ENCODE peak calls at places on chromosomes 4 and X, in five cellular contexts. One of them, this sample, is unnamed.

GRCh38 chrX:124098089-124098488 is 136.6 kb downstream of the STAG2 start:
- DNase-seq in epithelial cell of esophagus: peak
- DNase-seq in esophagus muscularis mucosa: no peak
- DNase-seq in heart left ventricle: no peak
- DNase-seq in A549: peak
- DNase-seq in this sample: peak

GRCh38 chrX:153970398-153971123 is 1.1 kb downstream of the HCFC1 start:
- DNase-seq in epithelial cell of esophagus: peak
- DNase-seq in esophagus muscularis mucosa: no peak
- DNase-seq in heart left ventricle: peak
- DNase-seq in A549: peak
- DNase-seq in this sample: peak

GRCh38 chr4:183335369-183335940 is 13.2 kb upstream of the CLDN24 start:
- DNase-seq in epithelial cell of esophagus: peak
- DNase-seq in esophagus muscularis mucosa: no peak
- DNase-seq in heart left ventricle: no peak
- DNase-seq in A549: peak
- DNase-seq in this sample: peak

GRCh38 chr4:93828830-93829530 is 427 bp downstream of the ATOH1 start:
- DNase-seq in epithelial cell of esophagus: peak
- DNase-seq in esophagus muscularis mucosa: no peak
- DNase-seq in heart left ventricle: peak
- DNase-seq in A549: no peak
- DNase-seq in this sample: no peak

GRCh38 chr4:88264338-88264737 is 20.0 kb downstream of the PPM1K start:
- DNase-seq in epithelial cell of esophagus: no peak
- DNase-seq in esophagus muscularis mucosa: no peak
- DNase-seq in heart left ventricle: no peak
- DNase-seq in A549: no peak
- DNase-seq in this sample: no peak

GRCh38 chrX:151402719-151403390 is 5.8 kb downstream of the VMA21 start:
- DNase-seq in epithelial cell of esophagus: no peak
- DNase-seq in esophagus muscularis mucosa: no peak
- DNase-seq in heart left ventricle: peak
- DNase-seq in A549: no peak
- DNase-seq in this sample: no peak

GRCh38 chrX:110412971-110413726 is 54.5 kb downstream of the RTL9 start:
- DNase-seq in epithelial cell of esophagus: peak
- DNase-seq in esophagus muscularis mucosa: no peak
- DNase-seq in heart left ventricle: peak
- DNase-seq in A549: peak
- DNase-seq in this sample: no peak

GRCh38 chr4:72468904-72469502 is 100.0 kb downstream of the ADAMTS3 start:
- DNase-seq in epithelial cell of esophagus: peak
- DNase-seq in esophagus muscularis mucosa: no peak
- DNase-seq in heart left ventricle: no peak
- DNase-seq in A549: peak
- DNase-seq in this sample: peak

GRCh38 chr4:71456841-71457240 is 118.0 kb downstream of the SLC4A4 start:
- DNase-seq in epithelial cell of esophagus: peak
- DNase-seq in esophagus muscularis mucosa: no peak
- DNase-seq in heart left ventricle: no peak
- DNase-seq in A549: peak
- DNase-seq in this sample: peak

GRCh38 chrX:43661521-43662240 is 5.6 kb downstream of the MAOA start:
- DNase-seq in epithelial cell of esophagus: peak
- DNase-seq in esophagus muscularis mucosa: no peak
- DNase-seq in heart left ventricle: no peak
- DNase-seq in A549: no peak
- DNase-seq in this sample: peak

GRCh38 chrX:1679238-1679637 is 64.4 kb downstream of the ASMT start:
- DNase-seq in epithelial cell of esophagus: no peak
- DNase-seq in esophagus muscularis mucosa: peak
- DNase-seq in heart left ventricle: no peak
- DNase-seq in A549: no peak
- DNase-seq in this sample: no peak

GRCh38 chr4:83542225-83542624 is 6.3 kb downstream of the GPAT3 start:
- DNase-seq in epithelial cell of esophagus: no peak
- DNase-seq in esophagus muscularis mucosa: no peak
- DNase-seq in heart left ventricle: no peak
- DNase-seq in A549: no peak
- DNase-seq in this sample: no peak

DNA sequence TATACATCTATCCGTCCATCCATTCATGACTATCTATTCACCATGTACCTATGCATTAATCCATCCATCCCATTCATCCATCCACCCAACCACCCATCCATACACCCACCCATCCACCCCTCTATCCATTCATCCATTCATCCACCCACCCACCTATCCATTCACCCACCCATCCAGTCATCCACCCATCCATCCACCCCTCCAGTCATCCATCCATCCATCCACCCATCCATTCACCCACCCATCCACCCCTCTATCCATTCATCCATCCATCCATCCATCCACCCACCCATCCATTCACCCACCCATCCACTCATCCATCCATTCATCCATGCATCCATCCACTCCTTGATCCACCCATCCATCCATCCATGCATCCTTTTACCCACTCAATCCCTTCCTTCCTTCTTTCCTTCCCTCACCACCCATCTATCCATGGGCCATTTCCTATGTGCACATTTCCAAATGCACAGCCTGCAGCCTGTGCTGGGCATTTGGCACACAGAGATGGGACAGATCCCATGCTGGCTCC is 100.8 kb upstream of the ADRA2C start:
- DNase-seq in epithelial cell of esophagus: no peak
- DNase-seq in esophagus muscularis mucosa: no peak
- DNase-seq in heart left ventricle: no peak
- DNase-seq in A549: no peak
- DNase-seq in this sample: no peak
- TF ChIP-seq CTCF in epithelial cell of esophagus: no peak
- TF ChIP-seq CTCF in esophagus muscularis mucosa: no peak
- TF ChIP-seq CTCF in heart left ventricle: no peak
- TF ChIP-seq CTCF in A549: no peak
- TF ChIP-seq CTCF in this sample: no peak

GRCh38 chr4:56215901-56216300 is 171.4 kb downstream of the AASDH start:
- DNase-seq in epithelial cell of esophagus: peak
- DNase-seq in esophagus muscularis mucosa: no peak
- DNase-seq in heart left ventricle: no peak
- DNase-seq in A549: peak
- DNase-seq in this sample: peak
- H3K4me3 ChIP-seq in epithelial cell of esophagus: no peak
- H3K4me3 ChIP-seq in esophagus muscularis mucosa: no peak
- H3K4me3 ChIP-seq in heart left ventricle: no peak
- H3K4me3 ChIP-seq in A549: no peak
- H3K4me3 ChIP-seq in this sample: no peak

GRCh38 chrX:120668357-120668756 is 38.5 kb upstream of the C1GALT1C1 start:
- DNase-seq in epithelial cell of esophagus: peak
- DNase-seq in esophagus muscularis mucosa: no peak
- DNase-seq in heart left ventricle: no peak
- DNase-seq in A549: no peak
- DNase-seq in this sample: no peak

GRCh38 chrX:120660638-120661037 is 30.8 kb upstream of the C1GALT1C1 start:
- DNase-seq in epithelial cell of esophagus: peak
- DNase-seq in esophagus muscularis mucosa: no peak
- DNase-seq in heart left ventricle: no peak
- DNase-seq in A549: no peak
- DNase-seq in this sample: no peak

DNA sequence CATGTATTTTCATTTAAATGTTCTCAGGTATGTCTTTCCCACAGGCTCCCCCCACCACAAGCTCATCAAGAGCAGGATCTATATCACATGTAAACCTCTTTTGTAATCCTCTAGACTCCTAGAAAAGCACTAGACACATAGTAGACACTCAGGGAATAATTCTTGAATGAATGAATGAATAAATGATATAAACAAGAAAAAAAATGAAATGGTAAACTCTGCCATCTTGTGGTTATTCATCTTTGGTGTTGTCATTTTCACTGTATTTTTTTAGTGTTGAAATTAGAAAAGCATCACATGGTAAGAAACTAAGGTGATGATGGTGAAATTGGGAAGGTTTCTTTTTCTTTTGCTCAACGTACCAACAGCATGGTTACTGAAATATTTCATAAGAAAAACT is 34.2 kb upstream of the C1GALT1C1 start:
- DNase-seq in epithelial cell of esophagus: peak
- DNase-seq in esophagus muscularis mucosa: no peak
- DNase-seq in heart left ventricle: no peak
- DNase-seq in A549: peak
- DNase-seq in this sample: peak
- TF ChIP-seq CTCF in epithelial cell of esophagus: no peak
- TF ChIP-seq CTCF in esophagus muscularis mucosa: peak
- TF ChIP-seq CTCF in heart left ventricle: peak
- TF ChIP-seq CTCF in A549: peak
- TF ChIP-seq CTCF in this sample: no peak

GRCh38 chr4:139219450-139220055 is 42.5 kb upstream of the ELF2 start:
- DNase-seq in epithelial cell of esophagus: no peak
- DNase-seq in esophagus muscularis mucosa: no peak
- DNase-seq in heart left ventricle: no peak
- DNase-seq in A549: no peak
- DNase-seq in this sample: no peak

GRCh38 chr4:139229534-139230039 is 50.4 kb downstream of the MGARP start:
- DNase-seq in epithelial cell of esophagus: peak
- DNase-seq in esophagus muscularis mucosa: no peak
- DNase-seq in heart left ventricle: no peak
- DNase-seq in A549: peak
- DNase-seq in this sample: peak

GRCh38 chr4:139227729-139228404 is 50.8 kb upstream of the ELF2 start:
- DNase-seq in epithelial cell of esophagus: peak
- DNase-seq in esophagus muscularis mucosa: no peak
- DNase-seq in heart left ventricle: no peak
- DNase-seq in A549: peak
- DNase-seq in this sample: no peak

GRCh38 chr4:139222215-139222614 is 45.2 kb upstream of the ELF2 start:
- DNase-seq in epithelial cell of esophagus: no peak
- DNase-seq in esophagus muscularis mucosa: no peak
- DNase-seq in heart left ventricle: no peak
- DNase-seq in A549: no peak
- DNase-seq in this sample: no peak

GRCh38 chr4:139223682-139224317 is 46.8 kb upstream of the ELF2 start:
- DNase-seq in epithelial cell of esophagus: peak
- DNase-seq in esophagus muscularis mucosa: no peak
- DNase-seq in heart left ventricle: peak
- DNase-seq in A549: no peak
- DNase-seq in this sample: peak
- H3K4me3 ChIP-seq in epithelial cell of esophagus: no peak
- H3K4me3 ChIP-seq in esophagus muscularis mucosa: no peak
- H3K4me3 ChIP-seq in heart left ventricle: no peak
- H3K4me3 ChIP-seq in A549: no peak
- H3K4me3 ChIP-seq in this sample: no peak

GRCh38 chr4:6658635-6659075 is 18.2 kb downstream of the MRFAP1 start:
- DNase-seq in epithelial cell of esophagus: peak
- DNase-seq in esophagus muscularis mucosa: no peak
- DNase-seq in heart left ventricle: peak
- DNase-seq in A549: no peak
- DNase-seq in this sample: peak

GRCh38 chr4:6657242-6658203 is 17.0 kb downstream of the MRFAP1 start:
- DNase-seq in epithelial cell of esophagus: no peak
- DNase-seq in esophagus muscularis mucosa: no peak
- DNase-seq in heart left ventricle: no peak
- DNase-seq in A549: no peak
- DNase-seq in this sample: no peak

GRCh38 chr4:6659897-6660296 is 19.4 kb downstream of the MRFAP1 start:
- DNase-seq in epithelial cell of esophagus: no peak
- DNase-seq in esophagus muscularis mucosa: no peak
- DNase-seq in heart left ventricle: no peak
- DNase-seq in A549: no peak
- DNase-seq in this sample: no peak

GRCh38 chr4:6658204-6658585 is 17.7 kb downstream of the MRFAP1 start:
- DNase-seq in epithelial cell of esophagus: no peak
- DNase-seq in esophagus muscularis mucosa: no peak
- DNase-seq in heart left ventricle: no peak
- DNase-seq in A549: no peak
- DNase-seq in this sample: no peak

GRCh38 chr4:6655924-6656323 is 15.4 kb downstream of the MRFAP1 start:
- DNase-seq in epithelial cell of esophagus: no peak
- DNase-seq in esophagus muscularis mucosa: no peak
- DNase-seq in heart left ventricle: no peak
- DNase-seq in A549: no peak
- DNase-seq in this sample: no peak
- TF ChIP-seq CTCF in epithelial cell of esophagus: no peak
- TF ChIP-seq CTCF in esophagus muscularis mucosa: no peak
- TF ChIP-seq CTCF in heart left ventricle: no peak
- TF ChIP-seq CTCF in A549: no peak
- TF ChIP-seq CTCF in this sample: no peak

GRCh38 chr4:52976523-52977230 is 114.6 kb downstream of the RASL11B start:
- DNase-seq in epithelial cell of esophagus: no peak
- DNase-seq in esophagus muscularis mucosa: no peak
- DNase-seq in heart left ventricle: no peak
- DNase-seq in A549: no peak
- DNase-seq in this sample: no peak

GRCh38 chr4:52982246-52982950 is 120.3 kb downstream of the RASL11B start:
- DNase-seq in epithelial cell of esophagus: peak
- DNase-seq in esophagus muscularis mucosa: no peak
- DNase-seq in heart left ventricle: no peak
- DNase-seq in A549: peak
- DNase-seq in this sample: peak

GRCh38 chr4:52977252-52977651 is 115.1 kb downstream of the RASL11B start:
- DNase-seq in epithelial cell of esophagus: no peak
- DNase-seq in esophagus muscularis mucosa: no peak
- DNase-seq in heart left ventricle: no peak
- DNase-seq in A549: no peak
- DNase-seq in this sample: no peak

GRCh38 chr4:52979020-52979419 is 116.9 kb downstream of the RASL11B start:
- DNase-seq in epithelial cell of esophagus: no peak
- DNase-seq in esophagus muscularis mucosa: no peak
- DNase-seq in heart left ventricle: no peak
- DNase-seq in A549: no peak
- DNase-seq in this sample: no peak

GRCh38 chr4:52979821-52980590 is 117.9 kb downstream of the RASL11B start:
- DNase-seq in epithelial cell of esophagus: peak
- DNase-seq in esophagus muscularis mucosa: no peak
- DNase-seq in heart left ventricle: no peak
- DNase-seq in A549: no peak
- DNase-seq in this sample: no peak
- H3K4me3 ChIP-seq in epithelial cell of esophagus: no peak
- H3K4me3 ChIP-seq in esophagus muscularis mucosa: no peak
- H3K4me3 ChIP-seq in heart left ventricle: no peak
- H3K4me3 ChIP-seq in A549: no peak
- H3K4me3 ChIP-seq in this sample: no peak

GRCh38 chr4:74969507-74970474 is 36.9 kb downstream of the PARM1 start:
- DNase-seq in epithelial cell of esophagus: no peak
- DNase-seq in esophagus muscularis mucosa: no peak
- DNase-seq in heart left ventricle: peak
- DNase-seq in A549: peak
- DNase-seq in this sample: no peak
- TF ChIP-seq CTCF in epithelial cell of esophagus: no peak
- TF ChIP-seq CTCF in esophagus muscularis mucosa: no peak
- TF ChIP-seq CTCF in heart left ventricle: peak
- TF ChIP-seq CTCF in A549: no peak
- TF ChIP-seq CTCF in this sample: no peak